ENCODE peak calls at places on chromosomes 1 and 21, in six cellular contexts. V, P, L, N, C and B are unnamed samples.

GRCh38 chr21:35390013-35390776 is 341.1 kb upstream of the RUNX1 start:
- DNase-seq in V (no peak), P (no peak), L (no peak), N (peak), C (peak), B (no peak)

GRCh38 chr1:151352001-151352718 is 5.1 kb upstream of the RFX5 start:
- DNase-seq in V (no peak), P (no peak), L (no peak), N (no peak), C (no peak), B (no peak)

GRCh38 chr1:91549041-91549735 is 48.5 kb downstream of the CDC7 start:
- DNase-seq in V (no peak), P (no peak), L (no peak), N (peak), C (no peak), B (no peak)

GRCh38 chr1:219810451-219810850 is 117.9 kb downstream of the SLC30A10 start:
- DNase-seq in V (no peak), P (no peak), L (no peak), N (no peak), C (no peak), B (no peak)

GRCh38 chr1:76330993-76331603 is 256.6 kb downstream of the ST6GALNAC3 start:
- DNase-seq in V (peak), P (no peak), L (peak), N (peak), C (peak), B (peak)

GRCh38 chr21:31360717-31361116 is 16.7 kb upstream of the TIAM1 start:
- DNase-seq in V (no peak), P (no peak), L (no peak), N (no peak), C (no peak), B (no peak)

GRCh38 chr21:45248893-45249381 is 38.8 kb downstream of the POFUT2 start:
- DNase-seq in V (no peak), P (no peak), L (no peak), N (no peak), C (no peak), B (no peak)

GRCh38 chr1:4636186-4636585 is 18.2 kb upstream of the AJAP1 start:
- DNase-seq in V (no peak), P (no peak), L (no peak), N (no peak), C (no peak), B (no peak)

GRCh38 chr1:9539829-9540550 is 725 bp downstream of the SLC25A33 start:
- DNase-seq in V (peak), P (no peak), L (no peak), N (peak), C (peak), B (no peak)